ENCODE peak calls at places on chromosomes 11 and 22, in seven cellular contexts. Y, P, L, Q, J, K and H are unnamed samples.

GRCh38 chr11:131724436-131724995 is 354.1 kb downstream of the NTM start:
- DNase-seq in Y (no peak), P (no peak), L (no peak), Q (no peak), J (no peak), K (no peak), H (no peak)

GRCh38 chr11:116696381-116696941 is 76.3 kb downstream of the BUD13 start:
- DNase-seq in Y (no peak), P (no peak), L (no peak), Q (no peak), J (no peak), K (peak), H (no peak)

GRCh38 chr11:1949922-1950321 is 2.8 kb downstream of the MRPL23 start:
- DNase-seq in Y (no peak), P (no peak), L (no peak), Q (no peak), J (no peak), K (no peak), H (no peak)

GRCh38 chr11:86442420-86442819 is 67.7 kb downstream of the CCDC81 start:
- DNase-seq in Y (no peak), P (no peak), L (peak), Q (no peak), J (no peak), K (no peak), H (no peak)

GRCh38 chr11:833114-833791 is 501 bp downstream of the CD151 start:
- DNase-seq in Y (no peak), P (no peak), L (no peak), Q (no peak), J (peak), K (no peak), H (no peak)

GRCh38 chr11:95147364-95147905 is 57.8 kb downstream of the ENDOD1 start:
- DNase-seq in Y (no peak), P (no peak), L (peak), Q (no peak), J (no peak), K (no peak), H (no peak)

GRCh38 chr11:573146-573759 is 3.0 kb upstream of the PHRF1 start:
- DNase-seq in Y (no peak), P (no peak), L (no peak), Q (no peak), J (no peak), K (no peak), H (no peak)

GRCh38 chr22:31323578-31324550 is 22.3 kb downstream of the PATZ1 start:
- DNase-seq in Y (no peak), P (no peak), L (no peak), Q (no peak), J (no peak), K (no peak), H (no peak)

GRCh38 chr22:49753276-49753884 is 74.3 kb downstream of the BRD1 start:
- DNase-seq in Y (no peak), P (no peak), L (no peak), Q (no peak), J (peak), K (peak), H (no peak)

GRCh38 chr11:129989437-129989836 is 13.2 kb downstream of the PRDM10 start:
- DNase-seq in Y (no peak), P (no peak), L (no peak), Q (no peak), J (no peak), K (no peak), H (no peak)

GRCh38 chr22:21961886-21962654 is 9.4 kb upstream of the PPM1F start:
- DNase-seq in Y (no peak), P (no peak), L (no peak), Q (no peak), J (no peak), K (no peak), H (no peak)

GRCh38 chr11:75261474-75261847 is 20.9 kb downstream of the TPBGL start:
- DNase-seq in Y (no peak), P (no peak), L (no peak), Q (no peak), J (no peak), K (no peak), H (no peak)

GRCh38 chr11:128837627-128838026 is 29.5 kb downstream of the KCNJ1 start:
- DNase-seq in Y (no peak), P (no peak), L (no peak), Q (no peak), J (no peak), K (no peak), H (no peak)